ENCODE peak calls at places on chromosomes 5 and 9, in six cellular contexts. L, W, Z, H, J and B are unnamed samples.

GRCh38 chr5:123720955-123721354 is 209.0 kb downstream of the CSNK1G3 start:
- DNase-seq in L (peak), W (no peak), Z (no peak), H (no peak), J (peak), B (peak)

GRCh38 chr5:57441557-57441956 is 41.1 kb downstream of the ACTBL2 start:
- DNase-seq in L (peak), W (no peak), Z (no peak), H (peak), J (peak), B (peak)

GRCh38 chr9:135471751-135472640 is 7.6 kb upstream of the PPP1R26 start:
- DNase-seq in L (no peak), W (peak), Z (no peak), H (no peak), J (no peak), B (no peak)

GRCh38 chr9:137705906-137706305 is 87.1 kb downstream of the EHMT1 start:
- DNase-seq in L (no peak), W (no peak), Z (no peak), H (no peak), J (no peak), B (no peak)

GRCh38 chr5:29899583-29899982 is 1293.9 kb upstream of the CDH6 start:
- DNase-seq in L (no peak), W (no peak), Z (no peak), H (no peak), J (no peak), B (no peak)

GRCh38 chr9:36597412-36598178 is 24.9 kb downstream of the MELK start:
- DNase-seq in L (peak), W (peak), Z (no peak), H (peak), J (peak), B (peak)

GRCh38 chr9:76773051-76773450 is 8.8 kb downstream of the PCA3 start:
- DNase-seq in L (peak), W (no peak), Z (no peak), H (no peak), J (peak), B (no peak)

GRCh38 chr9:2798423-2798822 is 45.5 kb downstream of the PUM3 start:
- DNase-seq in L (peak), W (no peak), Z (no peak), H (no peak), J (no peak), B (no peak)

GRCh38 chr9:129518074-129518473 is 102.8 kb downstream of the C9orf50 start:
- DNase-seq in L (no peak), W (no peak), Z (no peak), H (no peak), J (no peak), B (no peak)

GRCh38 chr5:1834721-1835425 is 33.7 kb downstream of the NDUFS6 start:
- DNase-seq in L (no peak), W (peak), Z (peak), H (no peak), J (no peak), B (no peak)

GRCh38 chr9:121999556-121999955 is 93.6 kb downstream of the TTLL11 start:
- DNase-seq in L (no peak), W (no peak), Z (no peak), H (no peak), J (no peak), B (no peak)

GRCh38 chr5:95861858-95862561 is 39.5 kb upstream of the GLRX start:
- DNase-seq in L (peak), W (no peak), Z (no peak), H (peak), J (peak), B (peak)

GRCh38 chr5:10324519-10325370 is 17.0 kb upstream of the CMBL start:
- DNase-seq in L (no peak), W (no peak), Z (no peak), H (no peak), J (no peak), B (no peak)

GRCh38 chr9:100308965-100309564 is 43.7 kb downstream of the TEX10 start:
- DNase-seq in L (peak), W (no peak), Z (no peak), H (no peak), J (no peak), B (no peak)

GRCh38 chr9:136694163-136694864 is 7.1 kb upstream of the AGPAT2 start:
- DNase-seq in L (peak), W (peak), Z (peak), H (peak), J (peak), B (no peak)

GRCh38 chr9:85321561-85321960 is 420.2 kb downstream of the AGTPBP1 start:
- DNase-seq in L (no peak), W (no peak), Z (no peak), H (no peak), J (no peak), B (peak)

GRCh38 chr9:214488-215448 is at the start of gene DOCK8:
- DNase-seq in L (peak), W (peak), Z (peak), H (peak), J (peak), B (peak)

GRCh38 chr9:128713941-128714573 is 9.9 kb downstream of the ZDHHC12 start:
- DNase-seq in L (no peak), W (no peak), Z (peak), H (no peak), J (no peak), B (no peak)

GRCh38 chr5:61808091-61808490 is 476.0 kb downstream of the ZSWIM6 start:
- DNase-seq in L (no peak), W (no peak), Z (peak), H (no peak), J (no peak), B (no peak)

GRCh38 chr5:140240987-140241706 is 61.8 kb downstream of the PFDN1 start:
- DNase-seq in L (peak), W (peak), Z (peak), H (no peak), J (peak), B (peak)

GRCh38 chr9:75664597-75664996 is 225.9 kb upstream of the PCSK5 start:
- DNase-seq in L (no peak), W (no peak), Z (no peak), H (no peak), J (no peak), B (peak)

GRCh38 chr5:396715-397032 is 46.3 kb upstream of the EXOC3 start:
- DNase-seq in L (no peak), W (no peak), Z (no peak), H (peak), J (no peak), B (no peak)

GRCh38 chr9:129280236-129281231 is 102.5 kb upstream of the IER5L start:
- DNase-seq in L (no peak), W (no peak), Z (peak), H (no peak), J (no peak), B (no peak)

GRCh38 chr5:71601222-71602026 is 14.3 kb downstream of the MCCC2 start:
- DNase-seq in L (peak), W (peak), Z (no peak), H (peak), J (peak), B (peak)

GRCh38 chr5:167623354-167623753 is 668.1 kb upstream of the WWC1 start:
- DNase-seq in L (no peak), W (no peak), Z (no peak), H (no peak), J (no peak), B (no peak)

GRCh38 chr9:122695696-122696095 is 20.8 kb downstream of the OR1L3 start:
- DNase-seq in L (peak), W (no peak), Z (no peak), H (peak), J (no peak), B (peak)

GRCh38 chr5:87368601-87369000 is 44.1 kb downstream of the CCNH start:
- DNase-seq in L (no peak), W (no peak), Z (no peak), H (no peak), J (no peak), B (no peak)

GRCh38 chr5:135386096-135386495 is 12.9 kb downstream of the MACROH2A1 start:
- DNase-seq in L (peak), W (no peak), Z (no peak), H (no peak), J (peak), B (peak)

GRCh38 chr9:124197177-124198095 is 60.3 kb upstream of the NEK6 start:
- DNase-seq in L (no peak), W (no peak), Z (no peak), H (peak), J (no peak), B (no peak)

GRCh38 chr5:54484219-54484894 is 28.9 kb downstream of the HSPB3 start:
- DNase-seq in L (peak), W (no peak), Z (no peak), H (no peak), J (no peak), B (no peak)

GRCh38 chr5:147558131-147558730 is 48.4 kb upstream of the DPYSL3 start:
- DNase-seq in L (no peak), W (no peak), Z (no peak), H (no peak), J (peak), B (no peak)

GRCh38 chr5:17343675-17344074 is 126.2 kb downstream of the BASP1 start:
- DNase-seq in L (peak), W (no peak), Z (no peak), H (peak), J (peak), B (peak)

GRCh38 chr5:2038337-2039179 is 155.8 kb upstream of the IRX4 start:
- DNase-seq in L (peak), W (peak), Z (peak), H (peak), J (peak), B (no peak)

GRCh38 chr9:113562653-113563381 is 99.3 kb downstream of the RGS3 start:
- DNase-seq in L (no peak), W (no peak), Z (no peak), H (no peak), J (no peak), B (no peak)

GRCh38 chr5:170709640-170710039 is 73.9 kb upstream of the GABRP start:
- DNase-seq in L (no peak), W (no peak), Z (no peak), H (no peak), J (no peak), B (no peak)

DNA sequence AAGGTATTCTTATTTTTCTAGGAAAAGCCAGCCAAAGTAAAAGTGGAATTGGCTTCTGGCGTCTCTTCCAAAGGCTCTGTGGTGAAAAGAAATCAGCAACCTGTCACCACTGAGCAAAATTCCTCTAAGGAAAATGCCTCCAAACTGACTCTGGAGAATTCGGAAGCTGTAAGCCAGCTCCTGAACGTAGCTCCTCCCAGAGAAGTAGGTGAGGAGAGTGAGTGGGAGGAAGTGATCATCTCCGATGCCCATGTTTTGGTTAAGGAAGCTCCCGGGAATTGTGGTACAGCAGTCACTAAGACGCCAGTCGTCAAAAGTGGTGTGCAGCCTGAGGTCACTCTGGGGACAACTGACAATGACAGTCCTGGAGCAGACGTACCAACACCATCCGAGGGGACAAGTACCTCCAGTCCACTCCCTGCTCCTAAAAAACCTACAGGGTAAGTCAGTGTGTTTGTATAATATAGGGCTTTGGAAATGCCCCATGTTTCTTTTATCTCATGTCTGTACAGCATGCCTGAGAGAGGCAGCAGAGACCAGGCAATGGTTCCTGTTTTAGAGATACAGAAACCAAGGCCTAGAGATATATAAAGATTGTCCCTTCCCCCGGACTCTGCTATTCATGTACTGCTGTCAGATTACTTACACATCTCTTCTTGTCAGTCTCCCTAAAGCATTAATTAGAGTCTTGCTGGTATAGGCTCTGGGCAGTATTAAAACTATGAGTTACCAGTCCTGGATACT is 23.9 kb downstream of the HMGXB3 start:
- DNase-seq in L (no peak), W (no peak), Z (no peak), H (peak), J (no peak), B (no peak)
- TF ChIP-seq CTCF in L (no peak), W (no peak), Z (peak), H (peak), J (no peak), B (no peak)

GRCh38 chr5:173238312-173239232 is 3.6 kb upstream of the NKX2-5 start:
- DNase-seq in L (no peak), W (peak), Z (no peak), H (no peak), J (no peak), B (no peak)
- H3K4me3 ChIP-seq in L (no peak), W (peak), Z (no peak), H (no peak), J (peak), B (no peak)

DNA sequence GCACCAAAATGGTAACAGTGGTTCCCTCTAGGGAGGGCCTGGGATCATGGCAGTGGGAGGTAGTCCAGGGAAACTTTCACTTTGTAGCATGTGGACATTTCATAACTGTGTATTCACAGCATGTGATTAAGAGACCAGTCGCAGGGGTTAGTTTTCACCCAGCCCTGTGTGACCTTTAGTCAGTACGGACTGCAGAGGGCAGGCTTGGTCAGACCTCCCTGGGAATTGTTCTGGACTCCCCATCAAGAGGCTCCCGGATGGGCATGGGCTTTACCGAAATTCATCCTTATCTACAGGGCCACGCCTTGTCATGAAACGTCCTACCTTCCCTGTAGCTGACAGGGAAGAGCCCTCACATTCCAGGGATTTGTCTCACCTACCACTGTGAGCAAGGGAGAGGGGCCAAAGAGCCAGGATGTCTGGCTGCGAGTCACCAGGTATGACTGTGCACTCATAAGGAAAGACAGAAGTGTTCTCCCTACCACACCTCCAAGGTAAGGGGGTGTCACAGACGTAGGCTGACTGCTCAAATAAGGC is 19.9 kb downstream of the GPX3 start:
- DNase-seq in L (peak), W (no peak), Z (no peak), H (no peak), J (peak), B (peak)
- TF ChIP-seq CTCF in L (no peak), W (no peak), Z (peak), H (no peak), J (no peak), B (no peak)

GRCh38 chr9:92522983-92523970 is 12.5 kb downstream of the ECM2 start:
- DNase-seq in L (no peak), W (no peak), Z (no peak), H (no peak), J (no peak), B (no peak)
- H3K4me3 ChIP-seq in L (no peak), W (no peak), Z (no peak), H (no peak), J (no peak), B (no peak)

DNA sequence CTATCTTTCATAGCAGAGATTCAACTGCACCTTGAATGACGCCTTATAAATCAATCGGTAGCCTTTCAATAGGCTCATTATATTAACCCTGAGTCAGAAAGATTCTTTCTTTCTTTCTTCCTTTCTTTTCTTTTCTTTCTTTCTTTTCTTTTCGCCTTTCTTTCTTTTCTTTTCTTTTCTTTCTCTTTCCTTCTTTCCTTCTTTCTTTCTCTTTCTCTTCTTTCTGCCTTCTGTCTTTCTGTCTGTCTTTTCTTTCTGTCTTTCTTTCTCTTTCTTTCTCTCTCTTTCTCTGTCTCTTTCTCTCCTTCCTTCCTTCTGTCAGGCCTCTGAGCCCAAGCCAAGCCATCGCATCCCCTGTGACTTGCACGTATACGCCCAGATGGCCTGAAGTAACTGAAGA is 86.0 kb upstream of the CLINT1 start:
- DNase-seq in L (no peak), W (no peak), Z (no peak), H (no peak), J (no peak), B (no peak)
- TF ChIP-seq CTCF in L (no peak), W (no peak), Z (no peak), H (no peak), J (no peak), B (no peak)

GRCh38 chr9:95552814-95553546 is 36.2 kb upstream of the PTCH1 start:
- DNase-seq in L (peak), W (peak), Z (no peak), H (no peak), J (peak), B (peak)

GRCh38 chr9:95556521-95556920 is 39.8 kb upstream of the PTCH1 start:
- DNase-seq in L (no peak), W (peak), Z (no peak), H (no peak), J (no peak), B (no peak)

GRCh38 chr9:95557142-95557541 is 40.4 kb upstream of the PTCH1 start:
- DNase-seq in L (no peak), W (no peak), Z (no peak), H (no peak), J (no peak), B (no peak)

GRCh38 chr9:95551406-95551805 is 34.6 kb upstream of the PTCH1 start:
- DNase-seq in L (no peak), W (no peak), Z (no peak), H (no peak), J (no peak), B (no peak)

GRCh38 chr9:95552241-95552640 is 35.5 kb upstream of the PTCH1 start:
- DNase-seq in L (no peak), W (no peak), Z (no peak), H (no peak), J (no peak), B (no peak)
- H3K4me3 ChIP-seq in L (no peak), W (peak), Z (no peak), H (no peak), J (no peak), B (no peak)

DNA sequence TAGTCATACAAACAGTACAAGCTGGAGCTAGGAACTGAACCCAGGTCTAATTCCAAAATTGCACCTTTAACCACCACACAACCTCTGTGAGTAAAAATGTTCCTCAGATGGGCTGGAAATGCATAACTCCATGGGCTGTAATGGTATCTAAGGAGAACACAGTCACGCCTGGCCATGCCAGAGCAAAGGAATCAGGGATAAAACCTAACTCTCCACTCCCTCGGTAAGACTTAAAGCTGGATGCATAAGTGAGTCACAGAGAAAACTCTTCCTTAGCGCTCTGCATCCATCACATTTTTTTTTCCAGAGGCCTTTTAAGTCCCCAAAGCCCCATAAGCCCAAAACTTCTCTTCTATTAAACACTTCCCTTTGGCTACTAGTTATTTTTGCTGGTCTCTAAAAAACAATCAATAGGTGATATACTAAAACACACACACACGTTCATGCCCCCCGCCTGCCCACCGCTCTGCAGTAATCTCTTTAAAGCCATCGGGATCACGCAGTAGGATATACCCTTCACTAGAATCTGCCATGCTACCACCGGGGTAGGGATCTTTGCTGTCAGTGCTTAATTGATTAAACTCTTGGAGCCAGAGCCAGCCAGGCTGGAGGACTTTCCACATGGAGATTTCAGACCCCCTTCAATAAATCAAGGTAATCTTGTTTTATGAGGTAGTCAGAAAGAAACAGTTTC is 213.0 kb downstream of the MAPKAP1 start:
- DNase-seq in L (no peak), W (no peak), Z (no peak), H (no peak), J (no peak), B (no peak)
- TF ChIP-seq CTCF in L (no peak), W (no peak), Z (no peak), H (no peak), J (no peak), B (no peak)